ENCODE peak calls at places on chromosomes 11 and 22, in eight cellular contexts. Y is kidney epithelial cell, U is body of pancreas, T is progenitor cell of endocrine pancreas, E is tibial nerve, X is transverse colon, J is heart right ventricle, C is neural crest cell. H is an unnamed sample.

GRCh38 chr11:119192111-119192510 is 6.8 kb downstream of the NHERF4 start:
- DNase-seq in E (no peak), C (no peak), U (no peak), X (no peak), Y (no peak), J (no peak), T (no peak), H (no peak)

GRCh38 chr11:5611627-5612026 is 13.2 kb upstream of the TRIM34 start:
- DNase-seq in U (no peak), E (no peak), J (no peak), C (no peak), Y (no peak), X (no peak), T (no peak), H (no peak)

GRCh38 chr11:9726313-9727022 is 62.6 kb downstream of the SWAP70 start:
- DNase-seq in U (no peak), Y (no peak), T (no peak), E (no peak), X (no peak), C (no peak), J (no peak), H (peak; percentile 12)

GRCh38 chr11:76234704-76235232 is 28.5 kb upstream of the WNT11 start:
- DNase-seq in U (no peak), E (peak; percentile 46), Y (no peak), C (no peak), T (no peak), X (no peak), J (peak; percentile 56), H (peak; percentile 23)

GRCh38 chr11:123434911-123435310 is 4.8 kb downstream of the GRAMD1B start:
- DNase-seq in X (no peak), T (no peak), U (no peak), Y (no peak), E (no peak), J (no peak), C (no peak), H (no peak)

GRCh38 chr11:33663121-33663520 is 37.5 kb downstream of the C11orf91 start:
- DNase-seq in J (no peak), Y (no peak), T (no peak), E (no peak), C (no peak), X (no peak), U (no peak), H (no peak)

GRCh38 chr11:107741044-107741823 is 29.4 kb upstream of the SLN start:
- DNase-seq in J (no peak), Y (no peak), U (no peak), X (peak; percentile 13), T (no peak), C (no peak), E (no peak), H (peak; percentile 13)

GRCh38 chr11:80916180-80916811 is 1475.5 kb upstream of the TENM4 start:
- DNase-seq in J (no peak), E (no peak), T (no peak), X (no peak), C (no peak), Y (no peak), U (no peak), H (no peak)

GRCh38 chr22:37276771-37277170 is 5.5 kb upstream of the CYTH4 start:
- DNase-seq in U (no peak), C (no peak), J (no peak), E (no peak), Y (no peak), X (no peak), T (no peak), H (no peak)

GRCh38 chr11:65215441-65216076 is 33.8 kb downstream of the CAPN1 start:
- DNase-seq in Y (no peak), J (no peak), T (no peak), U (no peak), C (no peak), E (no peak), X (no peak), H (no peak)

GRCh38 chr11:134124660-134125451 is 56.0 kb downstream of the JAM3 start:
- DNase-seq in T (peak; percentile 45), Y (no peak), U (peak; percentile 39), J (peak; percentile 71), X (no peak), C (peak; percentile 44), E (no peak), H (peak; percentile 34)

GRCh38 chr11:133518702-133519264 is 13.5 kb downstream of the OPCML start:
- DNase-seq in T (no peak), C (no peak), Y (no peak), J (no peak), X (no peak), U (no peak), E (no peak), H (no peak)

GRCh38 chr22:33577862-33578411 is 342.3 kb downstream of the LARGE1 start:
- DNase-seq in T (no peak), Y (no peak), C (no peak), E (no peak), X (no peak), J (no peak), U (peak; percentile 62), H (peak; percentile 5)

GRCh38 chr11:70788247-70789022 is 390.1 kb downstream of the CTTN start:
- DNase-seq in E (no peak), X (no peak), T (no peak), J (no peak), Y (peak; percentile 73), U (no peak), C (no peak), H (peak; percentile 73)

GRCh38 chr11:83566948-83567347 is 280.8 kb upstream of the CCDC90B start:
- DNase-seq in C (no peak), X (no peak), E (no peak), U (no peak), J (no peak), Y (peak; percentile 38), T (no peak), H (no peak)

GRCh38 chr11:116035972-116036371 is 531.8 kb upstream of the CADM1 start:
- DNase-seq in J (no peak), C (no peak), Y (no peak), E (no peak), U (no peak), T (no peak), X (no peak), H (no peak)

GRCh38 chr11:72478596-72479143 is 44.3 kb upstream of the CLPB start:
- DNase-seq in U (no peak), Y (no peak), E (no peak), T (no peak), C (no peak), X (no peak), J (no peak), H (no peak)

GRCh38 chr11:29200776-29201574 is 815.9 kb downstream of the KCNA4 start:
- DNase-seq in C (no peak), U (no peak), T (no peak), X (peak; percentile 60), E (no peak), J (no peak), Y (no peak), H (peak; percentile 4)

GRCh38 chr11:69382131-69383128 is 88.5 kb downstream of the MYEOV start:
- DNase-seq in U (peak; percentile 34), T (no peak), J (peak; percentile 43), E (no peak), Y (no peak), X (peak; percentile 32), C (no peak), H (no peak)

GRCh38 chr11:16945671-16946469 is 68.3 kb downstream of the PLEKHA7 start:
- DNase-seq in J (peak; percentile 32), E (peak; percentile 21), C (peak; percentile 47), U (peak; percentile 72), Y (no peak), X (peak; percentile 76), T (peak; percentile 30), H (peak; percentile 82)

GRCh38 chr11:77095551-77096490 is 6.8 kb upstream of the OMP start:
- DNase-seq in X (peak; percentile 91), U (peak; percentile 53), Y (no peak), T (no peak), C (no peak), E (no peak), J (no peak), H (no peak)

DNA sequence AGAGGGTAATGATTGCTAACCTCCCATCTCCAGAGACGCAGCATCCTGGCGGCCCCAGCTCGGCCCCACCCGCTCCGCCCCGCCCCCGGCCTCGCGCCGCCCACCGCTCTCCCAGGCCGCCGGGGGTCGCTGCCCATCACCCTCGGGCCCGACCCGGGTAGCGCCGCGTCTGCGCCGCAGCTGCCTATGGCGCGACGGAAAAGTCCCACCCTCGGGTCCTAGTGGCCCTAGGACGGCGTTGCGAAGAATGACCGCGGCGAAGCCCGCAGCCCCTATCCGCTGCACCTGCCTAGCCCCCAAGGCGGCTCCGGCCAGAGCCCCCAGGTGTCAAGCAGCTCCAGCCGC is 457 bp downstream of the CPSF7 start:
- DNase-seq in X (peak; percentile 63), T (peak; percentile 73), E (peak; percentile 28), C (peak; percentile 73), Y (no peak), J (peak; percentile 66), U (peak; percentile 51), H (peak; percentile 69)
- TF ChIP-seq CTCF in X (peak; percentile 23), T (peak; percentile 55), E (peak; percentile 8), C (peak; percentile 52), Y (peak; percentile 4), J (peak; percentile 46), U (no peak), H (no peak)

GRCh38 chr22:42794551-42795510 is 62.2 kb downstream of the ARFGAP3 start:
- DNase-seq in X (no peak), U (no peak), C (no peak), Y (no peak), J (no peak), T (no peak), E (no peak), H (no peak)
- TF ChIP-seq CTCF in X (no peak), U (no peak), C (no peak), Y (peak; percentile 8), J (no peak), T (no peak), E (no peak), H (no peak)

GRCh38 chr22:20433686-20434241 is 3.9 kb downstream of the SCARF2 start:
- DNase-seq in J (no peak), E (no peak), U (no peak), T (no peak), Y (no peak), C (no peak), X (no peak), H (no peak)

GRCh38 chr22:20435436-20436308 is 2.0 kb downstream of the SCARF2 start:
- DNase-seq in C (no peak), Y (no peak), U (no peak), T (no peak), J (no peak), X (no peak), E (no peak), H (no peak)

GRCh38 chr22:20433191-20433590 is 4.4 kb downstream of the SCARF2 start:
- DNase-seq in Y (no peak), E (no peak), J (no peak), T (no peak), U (no peak), C (no peak), X (no peak), H (no peak)

GRCh38 chr22:20434773-20435172 is 2.9 kb downstream of the SCARF2 start:
- DNase-seq in C (no peak), Y (no peak), E (no peak), U (no peak), T (no peak), X (no peak), J (no peak), H (no peak)

GRCh38 chr22:20434264-20434751 is 3.3 kb downstream of the SCARF2 start:
- DNase-seq in Y (no peak), U (no peak), T (no peak), E (no peak), X (no peak), C (no peak), J (no peak), H (no peak)
- TF ChIP-seq CTCF in Y (no peak), U (no peak), T (no peak), E (no peak), X (no peak), C (no peak), J (no peak), H (no peak)

GRCh38 chr11:777288-778255 is at the start of gene GATD1:
- DNase-seq in U (peak; percentile 92), X (peak; percentile 95), Y (no peak), J (peak; percentile 96), E (peak; percentile 83), T (peak; percentile 95), C (peak; percentile 94), H (peak; percentile 97)
- TF ChIP-seq CTCF in U (no peak), X (no peak), Y (no peak), J (no peak), E (no peak), T (no peak), C (no peak), H (no peak)